ENCODE peak calls at places on chromosomes 1 and 21, in seven cellular contexts. N is GM10248, C is H9, I is heart right ventricle, W is AG09319, O is osteoblast, T is prostate gland. V is an unnamed sample.

GRCh38 chr1:75725256-75725655 is 747 bp downstream of the ACADM start:
- DNase-seq in N (no peak), C (no peak), I (no peak), W (no peak), O (peak), T (no peak), V (no peak)

GRCh38 chr1:186302378-186302920 is 72.6 kb downstream of the TPR start:
- DNase-seq in N (no peak), C (no peak), I (no peak), W (no peak), O (peak), T (no peak), V (no peak)

GRCh38 chr1:4963251-4963650 is 308.8 kb downstream of the AJAP1 start:
- DNase-seq in N (no peak), C (no peak), I (no peak), W (no peak), O (no peak), T (no peak), V (no peak)

GRCh38 chr1:27368872-27369703 is 2.3 kb upstream of the MAP3K6 start:
- DNase-seq in N (no peak), C (no peak), I (no peak), W (no peak), O (no peak), T (no peak), V (no peak)

GRCh38 chr1:226711976-226712778 is 26.9 kb downstream of the ITPKB start:
- DNase-seq in N (peak), C (no peak), I (no peak), W (no peak), O (no peak), T (no peak), V (no peak)

GRCh38 chr1:919271-919872 is 4.4 kb upstream of the SAMD11 start:
- DNase-seq in N (no peak), C (no peak), I (no peak), W (no peak), O (no peak), T (no peak), V (no peak)

GRCh38 chr1:211736351-211736915 is 61.0 kb upstream of the NEK2 start:
- DNase-seq in N (no peak), C (no peak), I (no peak), W (no peak), O (no peak), T (no peak), V (no peak)

GRCh38 chr1:6357243-6357929 is 36.2 kb downstream of the ACOT7 start:
- DNase-seq in N (no peak), C (peak), I (no peak), W (no peak), O (peak), T (no peak), V (no peak)

GRCh38 chr1:46436844-46437243 is 42.7 kb downstream of the FAAH start:
- DNase-seq in N (no peak), C (no peak), I (no peak), W (no peak), O (no peak), T (no peak), V (no peak)

GRCh38 chr1:36286802-36287201 is 19.4 kb upstream of the SH3D21 start:
- DNase-seq in N (no peak), C (no peak), I (no peak), W (no peak), O (no peak), T (no peak), V (no peak)

GRCh38 chr1:94486990-94487389 is 54.6 kb downstream of the F3 start:
- DNase-seq in N (no peak), C (no peak), I (no peak), W (no peak), O (no peak), T (no peak), V (no peak)

GRCh38 chr1:200894712-200895447 is at the start of gene INAVA:
- DNase-seq in N (no peak), C (no peak), I (no peak), W (no peak), O (peak), T (peak), V (peak)

GRCh38 chr1:66925944-66926343 is 1.2 kb downstream of the MIER1 start:
- DNase-seq in N (no peak), C (no peak), I (no peak), W (no peak), O (no peak), T (no peak), V (no peak)

GRCh38 chr21:30793581-30794314 is 19.3 kb downstream of the KRTAP8-1 start:
- DNase-seq in N (no peak), C (no peak), I (no peak), W (no peak), O (no peak), T (no peak), V (no peak)

GRCh38 chr1:154474802-154475201 is 27.2 kb upstream of the TDRD10 start:
- DNase-seq in N (no peak), C (no peak), I (no peak), W (peak), O (peak), T (no peak), V (peak)

GRCh38 chr1:57831624-57832023 is 407.8 kb upstream of the DAB1 start:
- DNase-seq in N (no peak), C (no peak), I (no peak), W (no peak), O (no peak), T (no peak), V (peak)

GRCh38 chr1:44645466-44646244 is 28.6 kb downstream of the TMEM53 start:
- DNase-seq in N (no peak), C (no peak), I (peak), W (no peak), O (peak), T (no peak), V (no peak)

GRCh38 chr1:181133969-181134418 is 45.5 kb downstream of the IER5 start:
- DNase-seq in N (no peak), C (no peak), I (no peak), W (no peak), O (no peak), T (no peak), V (no peak)

GRCh38 chr1:78061825-78062523 is 16.2 kb downstream of the GIPC2 start:
- DNase-seq in N (no peak), C (no peak), I (no peak), W (peak), O (peak), T (no peak), V (no peak)

GRCh38 chr1:35287807-35288640 is 19.5 kb downstream of the ZMYM4 start:
- DNase-seq in N (no peak), C (no peak), I (no peak), W (no peak), O (no peak), T (no peak), V (no peak)

GRCh38 chr1:218683224-218683623 is 338.1 kb downstream of the TGFB2 start:
- DNase-seq in N (no peak), C (no peak), I (no peak), W (no peak), O (no peak), T (no peak), V (no peak)

GRCh38 chr1:220516014-220516721 is 11.8 kb upstream of the MARK1 start:
- DNase-seq in N (no peak), C (no peak), I (no peak), W (no peak), O (no peak), T (no peak), V (no peak)

GRCh38 chr1:7940745-7941436 is at the start of gene TNFRSF9:
- DNase-seq in N (peak), C (no peak), I (no peak), W (no peak), O (no peak), T (no peak), V (peak)

GRCh38 chr1:70934197-70934961 is 113.2 kb downstream of the PTGER3 start:
- DNase-seq in N (no peak), C (no peak), I (no peak), W (no peak), O (no peak), T (no peak), V (no peak)

GRCh38 chr1:108851567-108851966 is 5.3 kb downstream of the AKNAD1 start:
- DNase-seq in N (no peak), C (no peak), I (no peak), W (no peak), O (no peak), T (no peak), V (no peak)

GRCh38 chr1:65026235-65026634 is 59.9 kb upstream of the JAK1 start:
- DNase-seq in N (no peak), C (peak), I (no peak), W (no peak), O (no peak), T (no peak), V (no peak)

GRCh38 chr1:114002492-114003290 is 23.4 kb downstream of the OLFML3 start:
- DNase-seq in N (no peak), C (peak), I (no peak), W (no peak), O (peak), T (no peak), V (no peak)

GRCh38 chr21:44092201-44092600 is 15.0 kb upstream of the PWP2 start:
- DNase-seq in N (no peak), C (no peak), I (no peak), W (no peak), O (peak), T (peak), V (no peak)

GRCh38 chr1:227947678-227948492 is at the start of gene WNT9A:
- DNase-seq in N (peak), C (no peak), I (peak), W (no peak), O (peak), T (no peak), V (peak)

GRCh38 chr1:177490786-177491185 is 320.0 kb downstream of the BRINP2 start:
- DNase-seq in N (no peak), C (no peak), I (no peak), W (no peak), O (no peak), T (no peak), V (no peak)

GRCh38 chr1:200027264-200027823 is at the start of gene NR5A2:
- DNase-seq in N (no peak), C (no peak), I (no peak), W (no peak), O (no peak), T (no peak), V (no peak)

DNA sequence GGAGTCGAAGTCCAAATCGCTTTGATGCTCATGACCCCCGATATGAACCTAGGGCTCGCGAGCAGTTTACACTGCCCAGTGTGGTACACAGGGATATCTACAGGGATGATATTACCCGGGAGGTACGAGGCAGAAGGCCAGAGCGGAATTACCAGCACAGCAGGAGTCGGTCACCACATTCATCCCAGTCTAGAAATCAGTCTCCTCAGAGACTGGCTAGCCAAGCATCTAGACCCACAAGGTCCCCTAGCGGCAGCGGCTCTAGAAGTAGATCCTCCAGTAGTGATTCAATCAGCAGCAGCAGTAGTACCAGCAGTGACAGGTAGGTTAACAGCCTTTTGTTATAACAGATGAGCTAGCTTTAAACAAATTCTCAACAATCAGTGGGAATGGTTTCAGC is 28.9 kb downstream of the SPEN start:
- DNase-seq in N (no peak), C (peak), I (no peak), W (no peak), O (peak), T (no peak), V (no peak)
- TF ChIP-seq CTCF in N (no peak), C (peak), I (no peak), W (no peak), O (no peak), T (peak), V (no peak)

DNA sequence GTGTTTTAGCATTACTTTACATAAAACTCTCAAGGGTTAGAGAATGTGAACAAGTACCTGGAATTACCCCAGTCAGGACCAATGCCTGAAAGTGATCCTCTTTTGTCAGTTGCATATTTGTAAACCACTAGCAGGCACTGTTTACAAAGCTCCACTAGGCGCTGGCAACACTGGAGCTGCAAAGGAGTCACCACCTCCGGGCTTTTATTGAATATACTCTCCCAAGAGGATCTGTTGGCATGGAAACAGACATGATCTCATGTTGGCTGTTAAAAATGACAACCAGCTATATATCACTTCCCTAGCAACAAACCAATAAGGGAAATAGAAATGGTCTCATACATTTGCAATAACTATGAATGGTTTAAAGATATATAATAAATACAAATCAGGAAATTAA is 116.0 kb downstream of the TTLL7 start:
- DNase-seq in N (no peak), C (peak), I (peak), W (no peak), O (no peak), T (no peak), V (peak)
- TF ChIP-seq CTCF in N (peak), C (peak), I (no peak), W (peak), O (peak), T (no peak), V (no peak)

GRCh38 chr1:15282038-15282437 is 35.0 kb downstream of the FHAD1 start:
- DNase-seq in N (no peak), C (no peak), I (no peak), W (no peak), O (no peak), T (no peak), V (no peak)

GRCh38 chr1:15280416-15280815 is 33.4 kb downstream of the FHAD1 start:
- DNase-seq in N (no peak), C (no peak), I (no peak), W (no peak), O (no peak), T (no peak), V (no peak)

GRCh38 chr1:15286452-15286851 is 39.4 kb downstream of the FHAD1 start:
- DNase-seq in N (no peak), C (no peak), I (no peak), W (no peak), O (no peak), T (no peak), V (no peak)

GRCh38 chr1:15282810-15283474 is 35.9 kb downstream of the FHAD1 start:
- DNase-seq in N (no peak), C (no peak), I (no peak), W (no peak), O (no peak), T (peak), V (no peak)

DNA sequence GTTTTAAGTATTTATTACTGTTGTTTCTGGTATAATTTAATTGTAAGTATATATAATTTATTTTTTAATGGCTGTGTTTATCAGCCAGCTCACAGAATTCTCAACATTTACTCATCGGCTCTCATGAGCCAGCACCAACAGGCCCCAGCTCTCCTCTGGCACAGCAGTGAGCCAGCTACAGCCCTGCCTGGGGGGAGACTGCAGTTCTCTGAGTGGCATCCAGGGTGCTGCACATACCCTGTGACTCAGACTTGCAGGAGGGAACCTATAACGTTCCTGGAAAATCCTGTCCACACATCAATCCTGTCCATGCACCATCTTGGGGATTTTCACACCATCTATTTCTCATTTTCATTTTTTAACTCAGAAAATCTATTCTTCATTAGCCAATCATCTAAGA is 36.5 kb downstream of the FHAD1 start:
- DNase-seq in N (no peak), C (no peak), I (no peak), W (no peak), O (peak), T (peak), V (no peak)
- TF ChIP-seq CTCF in N (no peak), C (peak), I (peak), W (no peak), O (peak), T (peak), V (no peak)

GRCh38 chr1:230067871-230068814 is 1.1 kb downstream of the GALNT2 start:
- DNase-seq in N (peak), C (no peak), I (peak), W (no peak), O (peak), T (peak), V (peak)
- TF ChIP-seq CTCF in N (peak), C (no peak), I (peak), W (peak), O (no peak), T (peak), V (no peak)

DNA sequence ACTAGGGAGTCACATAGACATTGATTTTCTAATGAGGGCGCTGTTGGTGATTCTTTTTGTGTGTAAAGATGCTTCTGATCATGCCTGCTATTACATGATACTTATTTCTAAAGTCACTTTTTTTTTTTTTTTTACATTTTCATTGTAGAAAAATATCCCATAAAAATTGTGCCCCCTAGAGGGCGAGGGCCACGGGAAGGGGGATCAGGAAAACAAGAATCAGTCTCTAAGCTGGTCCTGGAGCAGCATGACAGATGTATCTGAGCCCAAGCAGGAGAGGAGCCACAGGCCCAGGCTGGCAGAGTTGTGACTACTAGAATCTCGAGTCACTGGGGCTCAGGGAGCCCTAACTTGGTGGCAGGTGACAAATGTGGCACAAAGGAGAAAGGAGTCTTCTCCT is 28.1 kb downstream of the ZSCAN20 start:
- DNase-seq in N (no peak), C (no peak), I (no peak), W (no peak), O (no peak), T (no peak), V (no peak)
- TF ChIP-seq CTCF in N (no peak), C (peak), I (no peak), W (peak), O (peak), T (no peak), V (no peak)

GRCh38 chr21:35273331-35273730 is 224.2 kb upstream of the RUNX1 start:
- DNase-seq in N (no peak), C (peak), I (no peak), W (no peak), O (no peak), T (peak), V (peak)
- TF ChIP-seq CTCF in N (no peak), C (no peak), I (no peak), W (no peak), O (no peak), T (no peak), V (no peak)